ENCODE peak calls at places on chromosome 10, in six cellular contexts. W, R, C, F, M and P are unnamed samples.

GRCh38 chr10:101529207-101529606 is 58.9 kb downstream of the POLL start:
- DNase-seq in F (no peak), M (no peak), C (no peak), W (no peak), R (no peak), P (no peak)

GRCh38 chr10:91635401-91636400 is 2.8 kb upstream of the PPP1R3C start:
- DNase-seq in F (peak), C (no peak), W (peak), R (peak), M (no peak), P (peak)

GRCh38 chr10:8913720-8914119 is 859.2 kb downstream of the GATA3 start:
- DNase-seq in F (no peak), M (no peak), C (no peak), W (no peak), R (peak), P (no peak)

GRCh38 chr10:100825946-100826660 is 80.7 kb downstream of the PAX2 start:
- DNase-seq in R (no peak), F (no peak), C (no peak), W (no peak), M (no peak), P (peak)

GRCh38 chr10:60189861-60190475 is 199.7 kb downstream of the ANK3 start:
- DNase-seq in W (no peak), C (no peak), F (no peak), M (no peak), R (no peak), P (no peak)

GRCh38 chr10:8102708-8103401 is 48.4 kb downstream of the GATA3 start:
- DNase-seq in R (no peak), M (no peak), W (no peak), F (no peak), C (no peak), P (no peak)

GRCh38 chr10:127094984-127095383 is 101.4 kb downstream of the INSYN2A start:
- DNase-seq in W (no peak), R (no peak), F (no peak), M (no peak), C (no peak), P (no peak)

GRCh38 chr10:63630928-63631685 is 109.9 kb downstream of the REEP3 start:
- DNase-seq in M (no peak), R (no peak), F (no peak), W (no peak), C (no peak), P (no peak)

GRCh38 chr10:60536529-60537114 is 146.9 kb upstream of the ANK3 start:
- DNase-seq in C (no peak), W (no peak), F (no peak), R (no peak), M (no peak), P (no peak)